ENCODE peak calls at places on chromosomes 6 and 20, in four cellular contexts. O is IMR-90, D is body of pancreas, Y is heart left ventricle. X is an unnamed sample.
A peak's percentile ranks its signal among the peaks of the same experiment; 100 is the strongest.

GRCh38 chr20:51529758-51530157 is 12.8 kb downstream of the NFATC2 start:
- DNase-seq in O (peak; percentile 61), D (no peak), Y (no peak), X (peak; percentile 6)

GRCh38 chr20:48818481-48818987 is 9.3 kb downstream of the PREX1 start:
- DNase-seq in O (no peak), D (no peak), Y (no peak), X (no peak)

GRCh38 chr6:123909989-123910388 is 106.3 kb downstream of the NKAIN2 start:
- DNase-seq in O (no peak), D (no peak), Y (no peak), X (no peak)

GRCh38 chr6:159819932-159820640 is 20.0 kb downstream of the PNLDC1 start:
- DNase-seq in O (no peak), D (no peak), Y (no peak), X (no peak)

GRCh38 chr6:79127660-79128059 is 49.6 kb upstream of the PHIP start:
- DNase-seq in O (no peak), D (no peak), Y (no peak), X (no peak)

GRCh38 chr6:168133186-168133585 is 54.2 kb upstream of the FRMD1 start:
- DNase-seq in O (peak; percentile 53), D (no peak), Y (no peak), X (no peak)

GRCh38 chr6:39411001-39411400 is 88.5 kb upstream of the KCNK16 start:
- DNase-seq in O (no peak), D (no peak), Y (no peak), X (no peak)

GRCh38 chr6:30391240-30391639 is 46.3 kb downstream of the RPP21 start:
- DNase-seq in O (no peak), D (no peak), Y (no peak), X (no peak)

GRCh38 chr6:166720859-166721258 is 93.8 kb upstream of the RPS6KA2 start:
- DNase-seq in O (no peak), D (no peak), Y (no peak), X (no peak)

GRCh38 chr20:62624325-62624690 is 18.0 kb upstream of the SLCO4A1 start:
- DNase-seq in O (no peak), D (peak; percentile 51), Y (peak; percentile 72), X (no peak)

GRCh38 chr6:5219292-5219691 is 41.5 kb downstream of the LYRM4 start:
- DNase-seq in O (no peak), D (no peak), Y (no peak), X (no peak)

GRCh38 chr20:53370345-53370961 is 223.2 kb downstream of the ZNF217 start:
- DNase-seq in O (no peak), D (no peak), Y (no peak), X (no peak)

GRCh38 chr6:127606131-127606562 is 29.2 kb downstream of the C6orf58 start:
- DNase-seq in O (peak; percentile 31), D (no peak), Y (no peak), X (peak; percentile 7)

GRCh38 chr20:21656299-21657067 is 49.0 kb upstream of the PAX1 start:
- DNase-seq in O (no peak), D (no peak), Y (no peak), X (no peak)

GRCh38 chr20:38260378-38261053 is at the start of gene KIAA1755:
- DNase-seq in O (no peak), D (no peak), Y (peak; percentile 69), X (no peak)

GRCh38 chr6:96942676-96943075 is 18.1 kb downstream of the KLHL32 start:
- DNase-seq in O (no peak), D (no peak), Y (no peak), X (no peak)

GRCh38 chr20:62791301-62792181 is 4.7 kb upstream of the MRGBP start:
- DNase-seq in O (peak; percentile 91), D (peak; percentile 81), Y (peak; percentile 83), X (peak; percentile 84)

GRCh38 chr6:98839788-98840361 is 5.5 kb downstream of the POU3F2 start:
- DNase-seq in O (peak; percentile 8), D (no peak), Y (no peak), X (peak; percentile 14)

GRCh38 chr6:73043446-73043845 is 181.8 kb downstream of the KHDC1L start:
- DNase-seq in O (no peak), D (no peak), Y (no peak), X (no peak)

GRCh38 chr20:44646641-44647274 is 4.7 kb downstream of the ADA start:
- DNase-seq in O (peak; percentile 77), D (no peak), Y (no peak), X (no peak)

GRCh38 chr20:44734938-44735337 is 10.7 kb upstream of the KCNK15 start:
- DNase-seq in O (peak; percentile 65), D (no peak), Y (no peak), X (no peak)

GRCh38 chr6:168125429-168126001 is 46.5 kb upstream of the FRMD1 start:
- DNase-seq in O (no peak), D (no peak), Y (no peak), X (no peak)

GRCh38 chr6:40997256-40997957 is 41.6 kb downstream of the UNC5CL start:
- DNase-seq in O (peak; percentile 78), D (peak; percentile 67), Y (no peak), X (no peak)

GRCh38 chr20:23142162-23143050 is 56.3 kb upstream of the CD93 start:
- DNase-seq in O (no peak), D (no peak), Y (no peak), X (no peak)

DNA sequence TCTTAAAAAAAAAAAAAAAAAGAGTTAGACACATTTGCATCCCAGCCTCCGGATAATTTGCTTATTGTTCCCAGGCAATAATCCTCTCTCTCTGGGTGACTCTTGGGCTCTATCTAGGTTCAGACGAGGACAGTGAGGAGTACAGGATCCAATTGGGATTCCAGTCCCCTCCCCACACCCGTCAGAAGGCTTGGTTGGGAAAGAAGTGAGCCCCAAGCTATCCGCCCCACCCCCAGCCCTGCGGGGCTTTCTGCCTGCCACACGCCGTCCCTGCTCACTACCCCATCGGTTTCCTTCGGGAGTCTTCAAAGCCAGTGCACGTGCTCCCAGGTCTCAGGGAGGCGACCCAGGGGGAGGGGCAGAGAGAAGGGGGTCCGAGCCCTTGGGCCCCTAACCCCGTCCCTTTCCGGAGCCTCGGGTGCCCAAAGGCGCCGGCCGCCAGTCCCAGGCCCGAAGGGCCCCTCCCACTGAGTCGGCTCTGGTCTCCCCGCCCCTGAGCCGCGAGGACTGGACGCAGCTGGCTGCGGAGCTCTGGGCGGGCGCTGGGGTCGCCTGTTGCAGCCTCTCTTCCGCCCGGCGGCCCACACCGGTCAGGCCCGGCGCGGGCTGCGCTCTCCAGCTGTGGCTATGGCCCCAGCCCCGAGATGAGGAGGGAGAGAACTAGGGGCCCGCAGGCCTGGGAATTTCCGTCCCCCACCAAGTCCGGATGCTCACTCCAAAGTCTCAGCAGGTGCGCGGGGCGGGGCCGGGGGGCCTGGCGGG is 2.5 kb downstream of the MYMX start:
- DNase-seq in O (peak; percentile 55), D (peak; percentile 91), Y (peak; percentile 93), X (peak; percentile 73)
- TF ChIP-seq POLR2A in O (no peak), D (peak; percentile 92), Y (no peak), X (no peak)

GRCh38 chr6:43776799-43777776 is 7.1 kb downstream of the VEGFA start:
- DNase-seq in O (no peak), D (peak; percentile 15), Y (no peak), X (no peak)
- TF ChIP-seq POLR2A in O (no peak), D (no peak), Y (no peak), X (no peak)

GRCh38 chr6:13272131-13273046 is 55.9 kb downstream of the TBC1D7 start:
- DNase-seq in O (no peak), D (no peak), Y (no peak), X (peak; percentile 34)
- TF ChIP-seq POLR2A in O (no peak), D (no peak), Y (no peak), X (peak; percentile 26)

GRCh38 chr6:44188819-44189218 is 27.9 kb upstream of the MYMX start:
- DNase-seq in O (no peak), D (no peak), Y (no peak), X (no peak)

GRCh38 chr6:44186691-44187025 is 28.0 kb downstream of the CAPN11 start:
- DNase-seq in O (no peak), D (no peak), Y (no peak), X (no peak)

GRCh38 chr6:44190712-44191111 is 26.0 kb upstream of the MYMX start:
- DNase-seq in O (no peak), D (no peak), Y (no peak), X (no peak)

GRCh38 chr6:44192428-44193041 is 24.2 kb upstream of the MYMX start:
- DNase-seq in O (no peak), D (no peak), Y (no peak), X (no peak)

DNA sequence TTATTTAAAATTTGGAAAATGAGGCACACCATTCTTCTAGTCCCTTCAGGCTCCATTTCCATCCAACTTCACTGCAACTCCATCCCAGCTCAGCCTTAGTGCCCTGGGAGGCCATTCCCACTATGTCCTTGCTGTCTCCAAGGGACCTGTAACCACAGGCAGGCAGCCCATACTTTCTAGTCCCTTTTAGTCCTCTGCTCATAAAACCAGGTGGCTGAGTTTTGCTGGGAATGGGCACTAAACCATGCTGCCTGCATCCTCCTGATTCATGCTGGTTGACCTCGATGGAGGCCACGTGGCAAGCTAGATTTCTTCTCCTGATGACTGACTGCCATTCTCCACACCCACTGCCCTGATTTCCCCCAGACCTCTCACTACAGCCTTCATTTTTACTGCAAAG is 27.5 kb upstream of the MYMX start:
- DNase-seq in O (no peak), D (no peak), Y (no peak), X (no peak)
- TF ChIP-seq POLR2A in O (no peak), D (no peak), Y (no peak), X (no peak)

DNA sequence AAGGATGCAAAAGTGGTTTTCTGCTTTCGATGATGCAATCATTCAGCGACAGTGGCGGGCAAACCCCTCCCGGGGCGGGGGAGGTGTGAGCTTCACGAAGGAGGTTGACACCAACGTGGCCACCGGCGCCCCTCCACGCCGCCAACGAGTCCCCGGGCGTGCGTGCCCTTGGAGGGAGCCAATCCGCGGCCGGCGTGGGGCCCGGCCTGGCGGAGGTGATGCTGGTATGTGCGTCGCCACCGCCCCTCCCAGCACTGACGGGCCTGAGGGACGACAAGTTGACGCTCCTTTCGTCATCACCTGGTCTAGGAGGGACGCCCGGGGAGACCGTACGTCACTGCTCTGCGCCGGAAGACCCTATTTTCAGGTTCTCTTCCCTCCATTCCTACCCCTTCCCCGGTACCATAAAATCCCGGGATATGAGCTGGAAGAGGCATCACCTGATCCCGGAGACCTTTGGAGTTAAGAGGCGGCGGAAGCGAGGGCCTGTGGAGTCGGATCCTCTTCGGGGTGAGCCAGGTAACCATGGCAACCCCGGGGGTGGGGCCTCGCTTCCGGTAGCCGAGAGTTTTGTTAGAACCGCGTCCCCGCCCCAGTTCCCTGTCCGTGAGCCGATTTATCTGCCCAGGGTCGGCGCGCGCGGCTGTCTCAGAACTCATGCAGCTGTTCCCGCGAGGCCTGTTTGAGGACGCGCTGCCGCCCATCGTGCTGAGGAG is at the start of gene DXO:
- DNase-seq in O (peak; percentile 99), D (peak; percentile 95), Y (peak; percentile 96), X (peak; percentile 99)
- TF ChIP-seq POLR2A in O (peak; percentile 71), D (peak; percentile 56), Y (no peak), X (peak; percentile 61)

GRCh38 chr20:2653511-2654383 is 1.3 kb downstream of the NOP56 start:
- DNase-seq in O (no peak), D (no peak), Y (no peak), X (peak; percentile 40)

GRCh38 chr20:2654831-2655230 is 2.4 kb downstream of the NOP56 start:
- DNase-seq in O (no peak), D (no peak), Y (no peak), X (no peak)

GRCh38 chr20:2655331-2656116 is 3.1 kb downstream of the NOP56 start:
- DNase-seq in O (no peak), D (no peak), Y (no peak), X (no peak)

GRCh38 chr20:2652724-2653510 is 485 bp downstream of the NOP56 start:
- DNase-seq in O (no peak), D (no peak), Y (no peak), X (peak; percentile 65)

GRCh38 chr20:2654384-2654822 is 2.0 kb downstream of the NOP56 start:
- DNase-seq in O (no peak), D (no peak), Y (no peak), X (no peak)
- TF ChIP-seq POLR2A in O (no peak), D (no peak), Y (no peak), X (no peak)

X was measured in erythroblast.